ENCODE peak calls at places on chromosomes 11 and 22, in nine cellular contexts. Q is H7, W is ovary, Y is left ventricle myocardium inferior, S is neuronal stem cell, G is lower lobe of right lung, D is dorsolateral prefrontal cortex, B is astrocyte of the spinal cord, A is fibroblast of lung. O is an unnamed sample.

GRCh38 chr11:15563054-15563453 is 448.3 kb downstream of the INSC start:
- DNase-seq in D (no peak), Y (no peak), G (no peak), A (no peak), Q (peak), W (no peak), B (no peak), S (no peak), O (no peak)

GRCh38 chr11:120520091-120520822 is 8.7 kb downstream of the GRIK4 start:
- DNase-seq in Q (no peak), G (peak), D (no peak), Y (no peak), W (peak), S (no peak), B (no peak), A (no peak), O (no peak)

GRCh38 chr11:122363306-122363705 is 247.3 kb upstream of the BLID start:
- DNase-seq in Q (no peak), A (no peak), G (no peak), D (no peak), S (no peak), Y (no peak), W (no peak), B (no peak), O (no peak)

GRCh38 chr11:132620423-132620822 is 911.9 kb downstream of the OPCML start:
- DNase-seq in G (no peak), B (no peak), W (no peak), Q (no peak), S (no peak), D (no peak), Y (no peak), A (no peak), O (no peak)

GRCh38 chr11:94504689-94505293 is 7.5 kb upstream of the C11orf97 start:
- DNase-seq in B (peak), A (peak), S (peak), Q (peak), D (no peak), G (no peak), W (no peak), Y (no peak), O (peak)

GRCh38 chr22:26762503-26763170 is 105.2 kb downstream of the MIAT start:
- DNase-seq in G (no peak), S (no peak), W (no peak), Y (no peak), Q (no peak), D (no peak), B (no peak), A (no peak), O (no peak)

GRCh38 chr11:125381499-125381898 is 114.6 kb downstream of the FEZ1 start:
- DNase-seq in S (no peak), Q (no peak), W (no peak), Y (no peak), G (no peak), A (no peak), B (no peak), D (peak), O (no peak)

GRCh38 chr11:101721270-101721669 is 137.5 kb upstream of the TRPC6 start:
- DNase-seq in A (peak), Y (no peak), S (no peak), D (no peak), B (no peak), Q (no peak), G (no peak), W (no peak), O (no peak)

GRCh38 chr11:12842933-12843636 is 166.0 kb upstream of the RASSF10 start:
- DNase-seq in B (peak), Q (no peak), S (peak), G (no peak), D (no peak), Y (no peak), A (peak), W (no peak), O (peak)

GRCh38 chr22:20803696-20804324 is 29.9 kb downstream of the SERPIND1 start:
- DNase-seq in Q (peak), W (no peak), D (peak), B (peak), G (no peak), A (peak), S (peak), Y (no peak), O (peak)

GRCh38 chr22:44144046-44144569 is 36.6 kb upstream of the PARVG start:
- DNase-seq in A (no peak), D (no peak), Q (no peak), W (no peak), S (no peak), G (no peak), B (no peak), Y (no peak), O (no peak)

GRCh38 chr11:29937526-29937925 is 79.3 kb downstream of the KCNA4 start:
- DNase-seq in S (no peak), A (no peak), W (no peak), B (no peak), D (no peak), G (no peak), Q (no peak), Y (no peak), O (no peak)

GRCh38 chr11:61293869-61294716 is 1.0 kb downstream of the VWCE start:
- DNase-seq in Y (peak), G (peak), A (peak), B (peak), W (peak), Q (peak), S (peak), D (peak), O (peak)

GRCh38 chr22:28799834-28800307 is 498 bp downstream of the XBP1 start:
- DNase-seq in Y (peak), S (peak), W (peak), A (peak), Q (no peak), D (peak), G (peak), B (peak), O (peak)

GRCh38 chr11:133104014-133104753 is 428.1 kb downstream of the OPCML start:
- DNase-seq in D (no peak), Q (no peak), W (no peak), G (no peak), S (no peak), Y (no peak), B (no peak), A (no peak), O (peak)

GRCh38 chr11:2672553-2673249 is 27.1 kb downstream of the KCNQ1OT1 start:
- DNase-seq in W (no peak), G (no peak), A (no peak), Q (no peak), Y (no peak), S (no peak), D (no peak), B (no peak), O (no peak)

GRCh38 chr11:94308024-94308423 is 3.6 kb downstream of the IZUMO1R start:
- DNase-seq in W (no peak), D (no peak), Y (no peak), G (no peak), A (no peak), S (no peak), B (no peak), Q (no peak), O (no peak)

GRCh38 chr11:10606536-10607208 is 38.2 kb upstream of the LYVE1 start:
- DNase-seq in A (peak), D (no peak), G (no peak), S (no peak), Y (no peak), B (peak), Q (no peak), W (no peak), O (no peak)

GRCh38 chr11:117199916-117200812 is 994 bp downstream of the TAGLN start:
- DNase-seq in B (no peak), S (no peak), Q (peak), D (no peak), G (peak), A (no peak), W (no peak), Y (no peak), O (no peak)
- H3K4me3 ChIP-seq in B (peak), S (peak), Q (peak), D (no peak), G (peak), A (peak), W (peak), Y (peak), O (peak)

DNA sequence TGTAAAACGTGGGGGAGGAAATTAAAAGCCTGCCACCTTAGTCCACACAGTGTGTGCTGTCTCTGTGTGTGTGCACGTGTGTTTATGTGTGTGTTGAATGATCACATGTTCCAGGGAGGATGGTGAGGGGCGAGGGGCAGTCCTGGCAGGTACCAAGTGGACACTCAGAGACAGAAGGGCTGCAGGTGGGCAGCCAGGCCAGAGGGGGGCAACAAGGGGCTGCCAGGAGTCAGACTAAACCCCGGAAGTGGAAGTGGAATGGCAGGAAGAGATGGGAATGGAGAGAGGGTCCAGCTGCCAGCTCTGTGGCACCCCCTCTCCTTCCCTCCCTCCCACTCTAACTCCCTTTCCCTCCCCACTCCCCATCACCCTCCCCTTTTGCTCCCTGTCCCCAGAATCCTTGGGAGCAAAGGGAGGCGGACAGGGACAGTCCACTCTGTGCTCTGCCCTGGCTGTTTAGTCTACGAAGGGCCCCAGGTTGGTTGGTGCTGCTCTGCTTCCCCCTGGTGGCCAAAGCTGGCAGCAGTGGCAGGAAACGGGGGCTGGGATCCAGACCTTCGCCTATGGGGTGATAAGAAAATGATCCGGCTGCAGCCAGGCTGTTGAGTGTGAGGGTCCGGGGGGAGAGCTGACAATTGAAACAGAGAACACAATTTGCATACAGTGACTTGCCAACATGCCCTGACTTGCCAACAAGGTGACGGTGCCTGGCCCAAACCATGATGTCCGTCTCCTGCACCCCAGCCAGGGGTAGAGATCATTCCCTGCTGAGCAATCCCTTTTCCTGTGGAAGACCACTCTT is 24.4 kb downstream of the P2RY2 start:
- DNase-seq in W (peak), D (peak), S (peak), Q (peak), G (peak), Y (peak), A (peak), B (peak), O (peak)
- H3K4me3 ChIP-seq in W (peak), D (peak), S (peak), Q (peak), G (peak), Y (no peak), A (no peak), B (peak), O (no peak)

GRCh38 chr22:45211848-45212247 is 28.8 kb downstream of the KIAA0930 start:
- DNase-seq in A (no peak), Y (no peak), D (no peak), Q (no peak), S (no peak), G (no peak), W (no peak), B (no peak), O (no peak)
- H3K4me3 ChIP-seq in A (peak), Y (peak), D (peak), Q (no peak), S (no peak), G (peak), W (peak), B (peak), O (no peak)

GRCh38 chr11:72584933-72585597 is 89.2 kb downstream of the PDE2A start:
- DNase-seq in W (no peak), D (no peak), G (peak), S (no peak), A (no peak), Y (no peak), Q (no peak), B (no peak), O (no peak)
- H3K4me3 ChIP-seq in W (no peak), D (no peak), G (peak), S (no peak), A (no peak), Y (peak), Q (peak), B (no peak), O (no peak)

GRCh38 chr11:35654711-35655110 is 7.9 kb upstream of the TRIM44 start:
- DNase-seq in W (no peak), B (no peak), S (peak), A (no peak), Y (no peak), D (no peak), G (no peak), Q (peak), O (no peak)
- H3K4me3 ChIP-seq in W (no peak), B (no peak), S (no peak), A (no peak), Y (no peak), D (no peak), G (no peak), Q (no peak), O (no peak)

DNA sequence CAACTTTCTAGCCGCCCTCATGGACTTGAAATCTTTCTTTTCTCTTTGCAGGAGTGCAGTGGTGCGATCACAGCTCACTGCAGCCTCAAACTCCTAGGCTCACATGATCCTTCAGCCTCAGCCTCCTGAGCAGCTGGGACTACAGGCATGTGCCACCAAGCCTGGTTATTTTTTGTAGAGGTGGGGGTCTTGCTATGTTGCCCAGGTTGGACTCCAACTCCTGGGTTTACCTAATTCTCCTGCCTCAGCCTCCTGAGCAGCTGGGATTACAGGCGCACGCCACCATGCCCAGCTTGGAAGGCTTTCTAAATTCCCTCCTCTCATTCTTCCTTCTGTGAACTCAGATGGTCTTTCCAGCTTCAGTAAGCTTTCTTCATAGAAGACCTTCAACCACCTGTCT is 4.7 kb upstream of the APOA1 start:
- DNase-seq in G (no peak), B (no peak), Q (no peak), A (no peak), D (no peak), S (no peak), Y (no peak), W (no peak), O (no peak)
- H3K4me3 ChIP-seq in G (no peak), B (no peak), Q (no peak), A (no peak), D (no peak), S (no peak), Y (no peak), W (no peak), O (no peak)